ENCODE peak calls at places on chromosomes 6 and 20, in nine cellular contexts. B is HCT116, F is A549, D is left ventricle myocardium inferior, X is cardiac muscle cell, S is fibroblast of lung, E is adrenal gland, I is uterus, M is foreskin keratinocyte. J is an unnamed sample.

GRCh38 chr6:72250664-72251063 is 364.3 kb downstream of the RIMS1 start:
- DNase-seq in E (no peak), D (no peak), M (no peak), F (no peak), B (no peak), I (no peak), S (peak; percentile 43), X (peak; percentile 6), J (no peak)

GRCh38 chr6:142027074-142027473 is 105.7 kb upstream of the GJE1 start:
- DNase-seq in X (no peak), F (no peak), D (no peak), B (no peak), S (no peak), M (no peak), I (no peak), E (no peak), J (no peak)

GRCh38 chr20:23136893-23137745 is 51.0 kb upstream of the CD93 start:
- DNase-seq in S (no peak), B (no peak), M (peak; percentile 86), D (no peak), X (no peak), E (no peak), I (no peak), F (peak; percentile 43), J (no peak)

GRCh38 chr6:147040041-147040440 is 164.2 kb upstream of the STXBP5 start:
- DNase-seq in I (no peak), S (peak; percentile 84), M (no peak), D (no peak), B (no peak), E (no peak), F (no peak), X (peak; percentile 65), J (no peak)

GRCh38 chr6:136669299-136669699 is 119.1 kb upstream of the MAP7 start:
- DNase-seq in X (peak; percentile 95), S (peak; percentile 96), E (no peak), M (peak; percentile 62), B (no peak), D (no peak), I (no peak), F (no peak), J (no peak)

GRCh38 chr6:19860235-19860877 is 23.2 kb downstream of the ID4 start:
- DNase-seq in S (no peak), B (no peak), I (no peak), D (no peak), M (peak; percentile 38), E (no peak), X (no peak), F (no peak), J (no peak)

GRCh38 chr20:9514072-9514460 is 324 bp upstream of the LAMP5 start:
- DNase-seq in M (no peak), E (no peak), B (no peak), F (no peak), D (no peak), I (no peak), X (no peak), S (no peak), J (no peak)

GRCh38 chr6:128282956-128283355 is 237.4 kb downstream of the PTPRK start:
- DNase-seq in F (no peak), E (no peak), B (no peak), X (no peak), D (no peak), M (no peak), I (no peak), S (no peak), J (no peak)

GRCh38 chr6:105932440-105932839 is 153.7 kb upstream of the PRDM1 start:
- DNase-seq in B (no peak), M (peak; percentile 52), D (no peak), X (no peak), F (no peak), S (no peak), I (no peak), E (no peak), J (no peak)

GRCh38 chr6:24936641-24937317 is 1.0 kb upstream of the RIPOR2 start:
- DNase-seq in F (no peak), D (no peak), B (no peak), M (no peak), S (no peak), X (no peak), E (no peak), I (no peak), J (no peak)

GRCh38 chr6:4522453-4522852 is 253.8 kb upstream of the CDYL start:
- DNase-seq in M (no peak), F (no peak), S (no peak), D (no peak), B (no peak), E (no peak), I (no peak), X (no peak), J (no peak)

GRCh38 chr20:35711588-35712209 is 12.5 kb downstream of the ROMO1 start:
- DNase-seq in S (no peak), B (no peak), F (no peak), M (no peak), D (no peak), E (no peak), I (no peak), X (no peak), J (no peak)

GRCh38 chr20:35708502-35708901 is 9.3 kb downstream of the ROMO1 start:
- DNase-seq in F (no peak), S (no peak), M (no peak), I (no peak), E (no peak), B (no peak), X (no peak), D (no peak), J (no peak)

GRCh38 chr20:35710039-35710438 is 10.8 kb downstream of the ROMO1 start:
- DNase-seq in B (no peak), I (no peak), D (no peak), S (no peak), X (no peak), F (no peak), E (no peak), M (no peak), J (no peak)

GRCh38 chr20:35709269-35709668 is 10.1 kb downstream of the ROMO1 start:
- DNase-seq in X (no peak), D (no peak), S (no peak), B (no peak), F (no peak), I (no peak), E (no peak), M (no peak), J (no peak)

GRCh38 chr20:35710884-35711587 is 11.8 kb downstream of the ROMO1 start:
- DNase-seq in D (no peak), I (no peak), X (no peak), F (no peak), M (no peak), E (no peak), B (no peak), S (no peak), J (no peak)
- H3K4me1 ChIP-seq in D (peaks cover 57% of the 10 kb centered on the region), I (no peaks in the 10 kb centered on the region), X (no peaks in the 10 kb centered on the region), F (peaks cover 20% of the 10 kb centered on the region), M (no peaks in the 10 kb centered on the region), E (peaks cover 3% of the 10 kb centered on the region), B (no peaks in the 10 kb centered on the region), S (no peaks in the 10 kb centered on the region), J (peaks cover 12% of the 10 kb centered on the region)

GRCh38 chr6:11769816-11770545 is 8.6 kb downstream of the ADTRP start:
- DNase-seq in M (peak; percentile 85), F (no peak), B (no peak), E (no peak), S (no peak), I (no peak), X (no peak), D (no peak), J (no peak)
- H3K27ac ChIP-seq in M (peak overlapping the region; percentile 97), F (peak overlapping the region; percentile 99), B (peak overlapping the region; percentile 49), E (peak overlapping the region; percentile 71), S (peak overlapping the region; percentile 91), I (peak overlapping the region; percentile 91), X (no peak overlapping the region), D (peak overlapping the region; percentile 79), J (no peak overlapping the region)

GRCh38 chr6:156842598-156843250 is 65.5 kb downstream of the ARID1B start:
- DNase-seq in X (peak; percentile 53), M (no peak), D (no peak), B (no peak), E (no peak), F (no peak), I (no peak), S (peak; percentile 38), J (no peak)

GRCh38 chr6:156846845-156847599 is 69.8 kb downstream of the ARID1B start:
- DNase-seq in S (no peak), M (no peak), D (no peak), F (no peak), I (no peak), E (no peak), X (no peak), B (no peak), J (no peak)

GRCh38 chr6:156844089-156844488 is 66.9 kb downstream of the ARID1B start:
- DNase-seq in E (no peak), D (no peak), F (no peak), B (no peak), S (peak; percentile 45), M (no peak), X (no peak), I (no peak), J (no peak)

GRCh38 chr6:156848123-156848522 is 70.9 kb downstream of the ARID1B start:
- DNase-seq in F (no peak), X (peak; percentile 33), E (no peak), B (no peak), S (no peak), M (no peak), D (no peak), I (no peak), J (no peak)

GRCh38 chr6:156845447-156845846 is 68.3 kb downstream of the ARID1B start:
- DNase-seq in B (no peak), D (no peak), S (no peak), E (no peak), I (no peak), X (no peak), M (no peak), F (no peak), J (no peak)
- H3K4me1 ChIP-seq in B (peaks cover 9% of the 10 kb centered on the region), D (peaks cover 100% of the 10 kb centered on the region), S (peaks cover 2% of the 10 kb centered on the region), E (peaks cover 8% of the 10 kb centered on the region), I (peaks cover 3% of the 10 kb centered on the region), X (peaks cover 45% of the 10 kb centered on the region), M (peaks cover 6% of the 10 kb centered on the region), F (peaks cover 16% of the 10 kb centered on the region), J (no peaks in the 10 kb centered on the region)

GRCh38 chr20:63164681-63165537 is 51.0 kb downstream of the YTHDF1 start:
- DNase-seq in I (no peak), D (no peak), X (no peak), S (no peak), B (no peak), M (no peak), F (no peak), E (no peak), J (no peak)

GRCh38 chr20:63166423-63167020 is 49.4 kb downstream of the YTHDF1 start:
- DNase-seq in M (no peak), F (no peak), D (no peak), I (no peak), B (no peak), S (no peak), E (no peak), X (no peak), J (no peak)

GRCh38 chr20:63167026-63167917 is 48.7 kb downstream of the YTHDF1 start:
- DNase-seq in X (no peak), E (no peak), D (no peak), F (peak; percentile 74), S (no peak), B (no peak), I (no peak), M (no peak), J (no peak)

GRCh38 chr20:63163596-63164560 is 52.1 kb downstream of the YTHDF1 start:
- DNase-seq in D (no peak), F (no peak), X (no peak), M (no peak), S (no peak), B (no peak), E (no peak), I (no peak), J (no peak)

GRCh38 chr20:63165538-63166422 is 50.2 kb downstream of the YTHDF1 start:
- DNase-seq in M (no peak), S (no peak), I (no peak), F (no peak), D (no peak), X (no peak), B (no peak), E (no peak), J (no peak)
- H3K27ac ChIP-seq in M (no peak overlapping the region), S (no peak overlapping the region), I (no peak overlapping the region), F (no peak overlapping the region), D (no peak overlapping the region), X (no peak overlapping the region), B (no peak overlapping the region), E (no peak overlapping the region), J (no peak overlapping the region)